ENCODE peak calls at places on chromosomes 16 and 17, in seven cellular contexts. R is iPS DF 19.7; T is lower lobe of right lung; J is stimulated activated CD8-positive, alpha-beta memory T cell treated with anti-CD3 and anti-CD28 coated beads, Interleukin-2, amount 100 ng/mL, for 1 hour; O is stimulated activated naive CD8-positive, alpha-beta T cell treated with anti-CD3 and anti-CD28 coated beads, Interleukin-15, amount 100 ng/mL, for 72 hours; S is kidney; U is RWPE2. X is an unnamed sample.

GRCh38 chr17:54948380-54948779 is 20.1 kb downstream of the COX11 start:
- DNase-seq in S (no peak), U (no peak), O (no peak), J (no peak), R (no peak), T (no peak), X (no peak)

GRCh38 chr16:27515874-27516353 is 33.8 kb downstream of the GTF3C1 start:
- DNase-seq in O (peak), U (no peak), R (peak), J (no peak), T (no peak), S (no peak), X (no peak)

GRCh38 chr17:14359251-14359939 is 58.5 kb downstream of the HS3ST3B1 start:
- DNase-seq in J (peak), O (peak), R (no peak), S (no peak), U (no peak), T (no peak), X (no peak)

GRCh38 chr17:2892305-2892971 is 96.2 kb downstream of the RAP1GAP2 start:
- DNase-seq in O (no peak), T (no peak), S (no peak), R (no peak), U (peak), J (no peak), X (no peak)

GRCh38 chr16:47779201-47780016 is 318.3 kb downstream of the PHKB start:
- DNase-seq in U (no peak), O (peak), R (no peak), T (no peak), J (no peak), S (peak), X (no peak)

GRCh38 chr17:78992542-78993212 is 13.0 kb upstream of the LGALS3BP start:
- DNase-seq in J (no peak), U (no peak), O (no peak), T (no peak), S (no peak), R (no peak), X (no peak)

GRCh38 chr17:44205962-44206824 is 6.5 kb upstream of the ATXN7L3 start:
- DNase-seq in R (no peak), O (no peak), S (no peak), J (no peak), T (no peak), U (no peak), X (no peak)

GRCh38 chr17:333626-334396 is 18.8 kb downstream of the RPH3AL start:
- DNase-seq in J (no peak), S (peak), T (peak), R (no peak), U (peak), O (no peak), X (no peak)

GRCh38 chr16:78703951-78704350 is 604.5 kb downstream of the WWOX start:
- DNase-seq in T (no peak), R (no peak), J (no peak), U (no peak), S (no peak), O (no peak), X (no peak)

GRCh38 chr17:78381601-78382168 is 3.2 kb downstream of the PGS1 start:
- DNase-seq in J (no peak), S (no peak), T (no peak), R (no peak), U (no peak), O (no peak), X (no peak)

GRCh38 chr16:23948949-23949392 is 113.2 kb downstream of the PRKCB start:
- DNase-seq in O (peak), S (no peak), J (peak), R (no peak), T (no peak), U (no peak), X (no peak)

X was measured in activated CD8-positive, alpha-beta memory T cell treated with anti-CD3 and anti-CD28 coated beads for 48 hours.